ENCODE peak calls at places on chromosomes 13 and 19, in five cellular contexts. One of them, this sample, is unnamed.

GRCh38 chr13:72495681-72496080 is 231.7 kb downstream of the MZT1 start:
- DNase-seq in SK-N-SH: no peak
- DNase-seq in IMR-90: no peak
- DNase-seq in K562: no peak
- DNase-seq in HepG2: no peak
- DNase-seq in this sample: no peak

GRCh38 chr13:112792511-112792910 is 102.7 kb downstream of the ATP11A start:
- DNase-seq in SK-N-SH: no peak
- DNase-seq in IMR-90: no peak
- DNase-seq in K562: no peak
- DNase-seq in HepG2: no peak
- DNase-seq in this sample: no peak

GRCh38 chr13:75787249-75787940 is 151.3 kb downstream of the LMO7 start:
- DNase-seq in SK-N-SH: no peak
- DNase-seq in IMR-90: peak
- DNase-seq in K562: no peak
- DNase-seq in HepG2: no peak
- DNase-seq in this sample: no peak

GRCh38 chr13:95298971-95299627 is 2.2 kb downstream of the ABCC4 start:
- DNase-seq in SK-N-SH: no peak
- DNase-seq in IMR-90: peak
- DNase-seq in K562: no peak
- DNase-seq in HepG2: no peak
- DNase-seq in this sample: no peak

GRCh38 chr19:7980168-7980567 is 25.3 kb downstream of the ELAVL1 start:
- DNase-seq in SK-N-SH: no peak
- DNase-seq in IMR-90: no peak
- DNase-seq in K562: no peak
- DNase-seq in HepG2: no peak
- DNase-seq in this sample: no peak

GRCh38 chr19:16778796-16779411 is 50.3 kb upstream of the SIN3B start:
- DNase-seq in SK-N-SH: peak
- DNase-seq in IMR-90: peak
- DNase-seq in K562: peak
- DNase-seq in HepG2: peak
- DNase-seq in this sample: peak

GRCh38 chr19:55277494-55277893 is 2.4 kb downstream of the HSPBP1 start:
- DNase-seq in SK-N-SH: no peak
- DNase-seq in IMR-90: no peak
- DNase-seq in K562: no peak
- DNase-seq in HepG2: no peak
- DNase-seq in this sample: no peak

GRCh38 chr19:11887247-11887617 is 350 bp upstream of the ZNF69 start:
- DNase-seq in SK-N-SH: no peak
- DNase-seq in IMR-90: no peak
- DNase-seq in K562: no peak
- DNase-seq in HepG2: no peak
- DNase-seq in this sample: no peak

GRCh38 chr13:111845621-111846351 is 221.2 kb upstream of the SOX1 start:
- DNase-seq in SK-N-SH: no peak
- DNase-seq in IMR-90: no peak
- DNase-seq in K562: no peak
- DNase-seq in HepG2: no peak
- DNase-seq in this sample: no peak

GRCh38 chr19:33580645-33581037 is 41.1 kb upstream of the CHST8 start:
- DNase-seq in SK-N-SH: no peak
- DNase-seq in IMR-90: no peak
- DNase-seq in K562: no peak
- DNase-seq in HepG2: no peak
- DNase-seq in this sample: no peak

GRCh38 chr13:50125556-50126377 is 110.5 kb downstream of the KCNRG start:
- DNase-seq in SK-N-SH: peak
- DNase-seq in IMR-90: peak
- DNase-seq in K562: peak
- DNase-seq in HepG2: peak
- DNase-seq in this sample: no peak

GRCh38 chr19:46945668-46946067 is 74.0 kb upstream of the NPAS1 start:
- DNase-seq in SK-N-SH: no peak
- DNase-seq in IMR-90: no peak
- DNase-seq in K562: no peak
- DNase-seq in HepG2: no peak
- DNase-seq in this sample: no peak

GRCh38 chr13:23610187-23610576 is 40.0 kb downstream of the TNFRSF19 start:
- DNase-seq in SK-N-SH: no peak
- DNase-seq in IMR-90: peak
- DNase-seq in K562: no peak
- DNase-seq in HepG2: peak
- DNase-seq in this sample: no peak

GRCh38 chr13:106874308-106874707 is 306.4 kb upstream of the ARGLU1 start:
- DNase-seq in SK-N-SH: no peak
- DNase-seq in IMR-90: no peak
- DNase-seq in K562: no peak
- DNase-seq in HepG2: no peak
- DNase-seq in this sample: no peak

GRCh38 chr19:1385816-1386215 is 2.1 kb downstream of the NDUFS7 start:
- DNase-seq in SK-N-SH: no peak
- DNase-seq in IMR-90: no peak
- DNase-seq in K562: no peak
- DNase-seq in HepG2: no peak
- DNase-seq in this sample: no peak
- TF ChIP-seq MXI1 in SK-N-SH: no peak
- TF ChIP-seq MXI1 in IMR-90: no peak
- TF ChIP-seq MXI1 in K562: no peak
- TF ChIP-seq MXI1 in HepG2: no peak
- TF ChIP-seq MXI1 in this sample: no peak

DNA sequence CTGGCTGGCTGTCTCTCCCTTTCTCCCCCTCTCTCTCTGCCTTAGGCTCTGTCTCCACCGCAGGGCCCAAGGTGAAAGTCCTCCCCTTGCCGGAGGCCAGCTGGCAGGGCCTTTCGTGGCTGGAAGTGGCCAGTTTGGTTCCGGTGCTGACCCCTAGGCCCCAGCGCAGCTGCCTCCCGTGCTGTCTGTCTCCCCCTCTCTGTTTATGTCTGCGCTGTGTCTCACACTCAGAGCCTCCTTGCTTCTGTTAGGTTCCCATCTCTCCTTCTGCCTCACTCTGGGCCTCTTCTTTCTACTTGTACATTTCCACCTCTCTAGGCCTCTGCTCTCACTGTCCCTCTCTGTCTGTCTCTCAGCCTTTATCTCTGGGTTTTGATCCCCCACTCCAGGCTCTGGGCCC is 13.1 kb downstream of the CCDC97 start:
- DNase-seq in SK-N-SH: no peak
- DNase-seq in IMR-90: peak
- DNase-seq in K562: no peak
- DNase-seq in HepG2: no peak
- DNase-seq in this sample: no peak
- TF ChIP-seq MXI1 in SK-N-SH: no peak
- TF ChIP-seq MXI1 in IMR-90: no peak
- TF ChIP-seq MXI1 in K562: no peak
- TF ChIP-seq MXI1 in HepG2: no peak
- TF ChIP-seq MXI1 in this sample: no peak

GRCh38 chr13:35785563-35786327 is 309.3 kb upstream of the MAB21L1 start:
- DNase-seq in SK-N-SH: peak
- DNase-seq in IMR-90: no peak
- DNase-seq in K562: no peak
- DNase-seq in HepG2: no peak
- DNase-seq in this sample: no peak
- TF ChIP-seq MXI1 in SK-N-SH: peak
- TF ChIP-seq MXI1 in IMR-90: no peak
- TF ChIP-seq MXI1 in K562: no peak
- TF ChIP-seq MXI1 in HepG2: no peak
- TF ChIP-seq MXI1 in this sample: no peak

DNA sequence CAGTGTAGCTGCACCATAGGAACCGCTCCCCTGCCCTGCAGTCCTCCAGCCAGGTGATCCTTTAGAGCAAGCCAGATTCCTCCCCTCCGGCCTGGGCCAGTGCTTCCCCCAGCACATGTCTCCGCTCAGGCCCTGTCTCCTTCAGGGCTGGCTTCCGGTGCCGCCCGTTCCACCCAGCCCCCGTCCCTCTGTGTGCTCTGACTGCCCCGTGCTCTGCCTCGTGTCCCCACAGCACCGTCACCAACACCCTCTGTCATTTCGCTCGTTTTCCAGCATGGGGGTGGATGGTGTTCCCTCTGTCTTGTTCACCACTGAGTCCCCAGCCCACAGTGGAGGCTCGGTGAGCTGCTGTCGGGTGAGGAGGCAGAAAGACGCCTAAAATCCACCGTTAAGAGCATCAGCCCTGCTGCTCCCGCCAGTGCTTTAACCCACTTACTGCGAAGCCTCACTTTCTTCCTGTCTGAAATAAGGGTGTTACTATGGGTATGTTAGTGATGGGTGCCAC is 54.5 kb downstream of the TSSK6 start:
- DNase-seq in SK-N-SH: peak
- DNase-seq in IMR-90: peak
- DNase-seq in K562: no peak
- DNase-seq in HepG2: no peak
- DNase-seq in this sample: no peak
- TF ChIP-seq MXI1 in SK-N-SH: no peak
- TF ChIP-seq MXI1 in IMR-90: no peak
- TF ChIP-seq MXI1 in K562: no peak
- TF ChIP-seq MXI1 in HepG2: no peak
- TF ChIP-seq MXI1 in this sample: peak

GRCh38 chr19:45809643-45810159 is 5.4 kb downstream of the RSPH6A start:
- DNase-seq in SK-N-SH: no peak
- DNase-seq in IMR-90: peak
- DNase-seq in K562: peak
- DNase-seq in HepG2: no peak
- DNase-seq in this sample: no peak

GRCh38 chr19:45815501-45816216 is 551 bp upstream of the RSPH6A start:
- DNase-seq in SK-N-SH: peak
- DNase-seq in IMR-90: no peak
- DNase-seq in K562: no peak
- DNase-seq in HepG2: no peak
- DNase-seq in this sample: no peak

GRCh38 chr19:45814166-45814780 is 835 bp downstream of the RSPH6A start:
- DNase-seq in SK-N-SH: no peak
- DNase-seq in IMR-90: no peak
- DNase-seq in K562: no peak
- DNase-seq in HepG2: no peak
- DNase-seq in this sample: no peak

GRCh38 chr19:45814851-45815481 is at the start of gene RSPH6A:
- DNase-seq in SK-N-SH: no peak
- DNase-seq in IMR-90: no peak
- DNase-seq in K562: no peak
- DNase-seq in HepG2: no peak
- DNase-seq in this sample: no peak

GRCh38 chr19:45812297-45812696 is 2.8 kb downstream of the RSPH6A start:
- DNase-seq in SK-N-SH: no peak
- DNase-seq in IMR-90: no peak
- DNase-seq in K562: no peak
- DNase-seq in HepG2: no peak
- DNase-seq in this sample: no peak
- TF ChIP-seq MXI1 in SK-N-SH: no peak
- TF ChIP-seq MXI1 in IMR-90: no peak
- TF ChIP-seq MXI1 in K562: no peak
- TF ChIP-seq MXI1 in HepG2: no peak
- TF ChIP-seq MXI1 in this sample: no peak

GRCh38 chr19:4660181-4660791 is 9.9 kb downstream of the MYDGF start:
- DNase-seq in SK-N-SH: no peak
- DNase-seq in IMR-90: no peak
- DNase-seq in K562: no peak
- DNase-seq in HepG2: peak
- DNase-seq in this sample: no peak
- TF ChIP-seq MXI1 in SK-N-SH: no peak
- TF ChIP-seq MXI1 in IMR-90: no peak
- TF ChIP-seq MXI1 in K562: no peak
- TF ChIP-seq MXI1 in HepG2: no peak
- TF ChIP-seq MXI1 in this sample: no peak

GRCh38 chr19:49200238-49200862 is 42.8 kb downstream of the TRPM4 start:
- DNase-seq in SK-N-SH: peak
- DNase-seq in IMR-90: no peak
- DNase-seq in K562: peak
- DNase-seq in HepG2: no peak
- DNase-seq in this sample: no peak
- TF ChIP-seq MXI1 in SK-N-SH: no peak
- TF ChIP-seq MXI1 in IMR-90: no peak
- TF ChIP-seq MXI1 in K562: no peak
- TF ChIP-seq MXI1 in HepG2: no peak
- TF ChIP-seq MXI1 in this sample: no peak

GRCh38 chr13:102402292-102402691 is 444 bp upstream of the FGF14 start:
- DNase-seq in SK-N-SH: peak
- DNase-seq in IMR-90: peak
- DNase-seq in K562: no peak
- DNase-seq in HepG2: no peak
- DNase-seq in this sample: no peak
- TF ChIP-seq MXI1 in SK-N-SH: peak
- TF ChIP-seq MXI1 in IMR-90: no peak
- TF ChIP-seq MXI1 in K562: no peak
- TF ChIP-seq MXI1 in HepG2: no peak
- TF ChIP-seq MXI1 in this sample: no peak

GRCh38 chr19:6424190-6424938 is at the start of gene KHSRP:
- DNase-seq in SK-N-SH: peak
- DNase-seq in IMR-90: no peak
- DNase-seq in K562: peak
- DNase-seq in HepG2: no peak
- DNase-seq in this sample: no peak
- TF ChIP-seq MXI1 in SK-N-SH: peak
- TF ChIP-seq MXI1 in IMR-90: no peak
- TF ChIP-seq MXI1 in K562: peak
- TF ChIP-seq MXI1 in HepG2: peak
- TF ChIP-seq MXI1 in this sample: peak

This sample was measured in GM12878.